ENCODE peak calls at places on chromosomes 13 and 19, in ten cellular contexts. R, C, D, I, B, T, M, S, H and G are unnamed samples.

GRCh38 chr19:47757617-47758432 is 12.5 kb downstream of the NOP53 start:
- DNase-seq in R (no peak), C (no peak), D (no peak), I (no peak), B (no peak), T (no peak), M (no peak), S (no peak), H (no peak), G (no peak)

GRCh38 chr13:44249439-44249838 is 124.2 kb upstream of the SERP2 start:
- DNase-seq in R (peak), C (no peak), D (peak), I (peak), B (no peak), T (peak), M (peak), S (no peak), H (no peak), G (no peak)

GRCh38 chr13:114021464-114022308 is 47.8 kb upstream of the C13orf46 start:
- DNase-seq in R (no peak), C (no peak), D (no peak), I (no peak), B (peak), T (no peak), M (no peak), S (no peak), H (no peak), G (no peak)

GRCh38 chr19:17999685-18000479 is 8.1 kb upstream of the ARRDC2 start:
- DNase-seq in R (no peak), C (peak), D (no peak), I (no peak), B (no peak), T (no peak), M (no peak), S (no peak), H (no peak), G (no peak)

GRCh38 chr13:28557725-28558124 is 62.8 kb upstream of the FLT1 start:
- DNase-seq in R (no peak), C (no peak), D (no peak), I (no peak), B (no peak), T (no peak), M (no peak), S (no peak), H (no peak), G (no peak)

GRCh38 chr19:18473003-18473705 is 35.2 kb upstream of the ISYNA1 start:
- DNase-seq in R (no peak), C (no peak), D (no peak), I (no peak), B (no peak), T (no peak), M (no peak), S (peak), H (no peak), G (no peak)

GRCh38 chr19:50844296-50844935 is 10.3 kb upstream of the KLK3 start:
- DNase-seq in R (no peak), C (no peak), D (no peak), I (no peak), B (no peak), T (no peak), M (no peak), S (no peak), H (no peak), G (no peak)

GRCh38 chr19:3543150-3544053 is 4.4 kb downstream of the TEKTIP1 start:
- DNase-seq in R (no peak), C (peak), D (peak), I (no peak), B (peak), T (no peak), M (no peak), S (no peak), H (no peak), G (no peak)

GRCh38 chr19:57099199-57099661 is 20.6 kb upstream of the USP29 start:
- DNase-seq in R (peak), C (peak), D (peak), I (peak), B (peak), T (no peak), M (peak), S (no peak), H (peak), G (peak)

GRCh38 chr19:31289381-31289880 is 59.8 kb downstream of the TSHZ3 start:
- DNase-seq in R (no peak), C (no peak), D (no peak), I (no peak), B (no peak), T (no peak), M (no peak), S (no peak), H (no peak), G (no peak)

GRCh38 chr19:36009220-36009619 is 607 bp upstream of the SYNE4 start:
- DNase-seq in R (peak), C (peak), D (peak), I (peak), B (peak), T (no peak), M (peak), S (no peak), H (no peak), G (no peak)

GRCh38 chr19:12126707-12127106 is 13.4 kb downstream of the ZNF20 start:
- DNase-seq in R (no peak), C (no peak), D (peak), I (peak), B (no peak), T (no peak), M (no peak), S (no peak), H (no peak), G (peak)

GRCh38 chr19:19338082-19338481 is 17.5 kb downstream of the MAU2 start:
- DNase-seq in R (no peak), C (no peak), D (peak), I (peak), B (no peak), T (no peak), M (peak), S (no peak), H (no peak), G (no peak)

GRCh38 chr19:35013820-35014754 is 14.0 kb downstream of the GRAMD1A start:
- DNase-seq in R (no peak), C (no peak), D (no peak), I (no peak), B (no peak), T (no peak), M (no peak), S (no peak), H (no peak), G (peak)

GRCh38 chr13:80979035-80979641 is 638.2 kb upstream of the SPRY2 start:
- DNase-seq in R (no peak), C (no peak), D (peak), I (peak), B (peak), T (peak), M (peak), S (no peak), H (peak), G (no peak)